ENCODE peak calls at places on chromosomes 6 and 20, in eight cellular contexts. R is Panc1; A is uterus; S is heart right ventricle; M is neural progenitor cell; I is spleen; X is psoas muscle; C is CD4-positive, alpha-beta T cell. O is an unnamed sample. For H3K9me3, the result is how much of the 10 kb centered on the place peaks cover.

GRCh38 chr6:75855047-75855446 is 106.0 kb downstream of the MYO6 start:
- DNase-seq in R (no peak), A (no peak), S (peak), M (peak), I (no peak), X (no peak), C (no peak), O (no peak)

GRCh38 chr6:43128926-43129325 is 42.1 kb upstream of the SRF start:
- DNase-seq in R (no peak), A (no peak), S (no peak), M (no peak), I (no peak), X (no peak), C (no peak), O (peak)

GRCh38 chr6:5999688-6000608 is 6.8 kb downstream of the NRN1 start:
- DNase-seq in R (no peak), A (no peak), S (peak), M (peak), I (peak), X (no peak), C (no peak), O (no peak)

GRCh38 chr6:167493961-167494697 is 169.2 kb downstream of the TTLL2 start:
- DNase-seq in R (no peak), A (peak), S (peak), M (no peak), I (no peak), X (peak), C (no peak), O (no peak)

GRCh38 chr6:148596886-148597455 is 149.9 kb upstream of the UST start:
- DNase-seq in R (no peak), A (no peak), S (no peak), M (no peak), I (no peak), X (no peak), C (no peak), O (no peak)

GRCh38 chr20:3768342-3769130 is 983 bp upstream of the ADISSP start:
- DNase-seq in R (peak), A (peak), S (peak), M (peak), I (peak), X (peak), C (peak), O (peak)

GRCh38 chr6:38775870-38776269 is 60.8 kb downstream of the DNAH8 start:
- DNase-seq in R (no peak), A (no peak), S (no peak), M (no peak), I (no peak), X (no peak), C (no peak), O (no peak)

GRCh38 chr6:28770732-28771131 is 153.1 kb downstream of the TRIM27 start:
- DNase-seq in R (no peak), A (no peak), S (no peak), M (no peak), I (no peak), X (no peak), C (no peak), O (no peak)

GRCh38 chr20:38825901-38826625 is 20.6 kb downstream of the PPP1R16B start:
- DNase-seq in R (no peak), A (no peak), S (no peak), M (peak), I (no peak), X (no peak), C (no peak), O (no peak)

GRCh38 chr6:101000334-101000733 is 119.2 kb upstream of the ASCC3 start:
- DNase-seq in R (no peak), A (no peak), S (no peak), M (no peak), I (no peak), X (no peak), C (no peak), O (no peak)

GRCh38 chr6:148431413-148431812 is 88.8 kb downstream of the SASH1 start:
- DNase-seq in R (no peak), A (no peak), S (no peak), M (no peak), I (no peak), X (no peak), C (no peak), O (peak)

GRCh38 chr6:42045538-42046460 is 4.5 kb upstream of the TAF8 start:
- DNase-seq in R (no peak), A (peak), S (peak), M (no peak), I (peak), X (peak), C (peak), O (peak)

GRCh38 chr6:111447051-111447450 is 36.0 kb downstream of the REV3L start:
- DNase-seq in R (no peak), A (no peak), S (no peak), M (no peak), I (no peak), X (no peak), C (no peak), O (no peak)

GRCh38 chr20:19453781-19454310 is 241.4 kb downstream of the SLC24A3 start:
- DNase-seq in R (no peak), A (peak), S (no peak), M (no peak), I (no peak), X (no peak), C (no peak), O (no peak)

GRCh38 chr6:111926731-111927302 is 53.6 kb upstream of the FYN start:
- DNase-seq in R (no peak), A (no peak), S (no peak), M (no peak), I (no peak), X (no peak), C (no peak), O (no peak)

GRCh38 chr20:14401479-14402138 is 64.2 kb upstream of the FLRT3 start:
- DNase-seq in R (no peak), A (no peak), S (no peak), M (peak), I (no peak), X (no peak), C (no peak), O (no peak)

GRCh38 chr20:40648505-40649072 is 40.4 kb downstream of the MAFB start:
- DNase-seq in R (no peak), A (no peak), S (no peak), M (no peak), I (no peak), X (no peak), C (no peak), O (no peak)

GRCh38 chr6:74578339-74578738 is 627.5 kb downstream of the COL12A1 start:
- DNase-seq in R (no peak), A (no peak), S (no peak), M (no peak), I (no peak), X (no peak), C (no peak), O (no peak)

GRCh38 chr6:9540534-9541126 is 874.2 kb downstream of the TFAP2A start:
- DNase-seq in R (no peak), A (no peak), S (no peak), M (peak), I (no peak), X (no peak), C (no peak), O (no peak)

GRCh38 chr6:150272976-150273315 is 95.9 kb upstream of the IYD start:
- DNase-seq in R (no peak), A (no peak), S (no peak), M (no peak), I (no peak), X (no peak), C (no peak), O (no peak)

GRCh38 chr6:56570434-56571359 is 72.0 kb downstream of the DST start:
- DNase-seq in R (no peak), A (no peak), S (no peak), M (no peak), I (no peak), X (no peak), C (no peak), O (no peak)

GRCh38 chr6:89566930-89567634 is 71.5 kb downstream of the LYRM2 start:
- DNase-seq in R (no peak), A (no peak), S (no peak), M (peak), I (no peak), X (no peak), C (no peak), O (no peak)

GRCh38 chr6:72742274-72742673 is 120.4 kb downstream of the KCNQ5 start:
- DNase-seq in R (no peak), A (no peak), S (no peak), M (no peak), I (no peak), X (no peak), C (no peak), O (no peak)

GRCh38 chr6:51300510-51300909 is 481.8 kb downstream of the TFAP2B start:
- DNase-seq in R (no peak), A (no peak), S (no peak), M (no peak), I (no peak), X (no peak), C (no peak), O (no peak)

GRCh38 chr20:63013207-63013606 is 6.4 kb upstream of the BHLHE23 start:
- DNase-seq in R (no peak), A (no peak), S (no peak), M (no peak), I (no peak), X (no peak), C (no peak), O (no peak)

GRCh38 chr6:71334768-71335167 is 46.2 kb downstream of the OGFRL1 start:
- DNase-seq in R (no peak), A (no peak), S (no peak), M (no peak), I (no peak), X (no peak), C (no peak), O (no peak)

GRCh38 chr6:75206338-75207210 is 721 bp upstream of the COL12A1 start:
- DNase-seq in R (no peak), A (peak), S (no peak), M (peak), I (peak), X (no peak), C (no peak), O (peak)

GRCh38 chr20:45828589-45828988 is 1.5 kb upstream of the TNNC2 start:
- DNase-seq in R (no peak), A (peak), S (no peak), M (peak), I (peak), X (peak), C (no peak), O (no peak)

GRCh38 chr6:41257369-41258195 is 28.9 kb downstream of the TREM1 start:
- DNase-seq in R (no peak), A (peak), S (peak), M (no peak), I (no peak), X (no peak), C (no peak), O (no peak)

GRCh38 chr20:56360133-56360898 is 1.5 kb downstream of the FAM210B start:
- DNase-seq in R (no peak), A (no peak), S (no peak), M (no peak), I (no peak), X (no peak), C (no peak), O (no peak)

GRCh38 chr6:89145461-89145961 is 344 bp upstream of the PM20D2 start:
- DNase-seq in R (no peak), A (no peak), S (no peak), M (peak), I (no peak), X (no peak), C (peak), O (no peak)

GRCh38 chr20:33810885-33811762 is at the start of gene CHMP4B:
- DNase-seq in R (peak), A (peak), S (peak), M (peak), I (peak), X (peak), C (peak), O (peak)

GRCh38 chr20:63970714-63971431 is 1.1 kb upstream of the ZNF512B start:
- DNase-seq in R (no peak), A (no peak), S (no peak), M (no peak), I (no peak), X (no peak), C (no peak), O (no peak)

DNA sequence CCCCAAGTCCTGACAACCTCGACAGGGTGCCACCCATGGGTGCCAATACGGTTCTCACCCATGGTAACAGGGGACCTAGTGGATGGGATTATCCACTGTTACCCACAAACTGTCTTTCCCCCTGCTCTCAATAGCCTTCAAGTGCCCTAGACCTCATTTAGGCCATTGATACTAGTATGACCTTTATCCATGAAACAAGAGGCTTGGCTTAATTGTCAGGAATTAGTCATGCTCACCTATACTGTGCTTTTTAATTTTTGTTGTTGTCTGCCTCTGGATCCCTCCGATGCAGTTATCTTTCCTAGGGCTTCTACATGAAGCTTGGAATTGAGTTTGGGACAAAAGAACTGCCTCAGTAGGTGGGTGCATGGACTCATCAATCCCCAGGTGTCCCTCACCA is 11.8 kb upstream of the IL22RA2 start:
- DNase-seq in R (no peak), A (no peak), S (no peak), M (no peak), I (no peak), X (no peak), C (no peak), O (no peak)
- H3K9me3 ChIP-seq in R (under half), A (under half), S (under half), M (half or more), I (half or more), X (under half), C (half or more), O (under half)

GRCh38 chr6:118645395-118645794 is 6.0 kb downstream of the CEP85L start:
- DNase-seq in R (no peak), A (no peak), S (no peak), M (no peak), I (no peak), X (peak), C (no peak), O (no peak)
- TF ChIP-seq CTCF in R (no peak), A (no peak), S (no peak), M (no peak), I (no peak), X (no peak), C (no peak), O (no peak)

DNA sequence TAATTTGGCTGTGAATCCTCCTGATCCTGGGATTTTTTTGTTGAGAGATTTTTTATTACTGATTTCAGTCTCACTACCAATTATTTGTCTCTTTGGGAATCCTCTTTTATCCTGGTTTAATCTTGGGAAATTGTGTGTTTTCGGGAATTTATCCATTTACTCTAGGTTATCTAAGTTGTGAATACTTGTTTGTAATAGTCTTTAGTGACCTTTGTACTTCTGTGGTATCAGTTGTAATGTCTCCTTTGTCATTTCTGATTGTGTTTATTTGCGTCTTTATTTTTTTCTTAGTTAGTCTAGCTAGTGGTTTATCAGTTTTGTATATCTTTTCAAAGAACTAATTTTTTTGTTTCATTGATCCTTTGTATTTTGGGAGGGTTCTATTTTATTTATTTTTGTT is 27.3 kb upstream of the ZNF337 start:
- DNase-seq in R (no peak), A (no peak), S (no peak), M (no peak), I (no peak), X (no peak), C (no peak), O (no peak)
- H3K9me3 ChIP-seq in R (under half), A (under half), S (under half), M (under half), I (half or more), X (under half), C (under half), O (under half)

DNA sequence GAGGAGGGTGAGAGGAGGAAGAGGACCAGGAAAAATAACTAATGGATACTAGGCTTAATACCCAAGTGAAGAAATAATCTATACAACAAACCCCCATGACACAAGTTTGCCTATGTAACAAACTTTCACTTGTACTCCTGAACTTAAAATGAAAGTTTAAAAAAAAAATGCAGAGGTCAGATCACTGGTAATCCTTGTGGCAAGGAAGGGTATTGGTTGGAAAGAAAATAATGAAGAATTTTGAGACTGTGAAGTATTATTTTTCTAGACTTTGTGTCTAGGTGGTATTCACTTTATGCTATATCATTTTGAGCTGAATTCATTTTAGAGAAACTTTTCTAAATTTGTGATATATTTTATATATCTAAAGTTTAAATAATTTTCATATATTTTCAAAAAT is 547.5 kb downstream of the MMUT start:
- DNase-seq in R (no peak), A (no peak), S (no peak), M (no peak), I (no peak), X (no peak), C (no peak), O (no peak)
- TF ChIP-seq CTCF in R (no peak), A (no peak), S (no peak), M (peak), I (no peak), X (no peak), C (no peak), O (no peak)

GRCh38 chr6:137211910-137212309 is 7.3 kb downstream of the IFNGR1 start:
- DNase-seq in R (no peak), A (no peak), S (no peak), M (no peak), I (no peak), X (no peak), C (no peak), O (no peak)
- H3K9me3 ChIP-seq in R (under half), A (under half), S (under half), M (under half), I (under half), X (under half), C (under half), O (under half)

DNA sequence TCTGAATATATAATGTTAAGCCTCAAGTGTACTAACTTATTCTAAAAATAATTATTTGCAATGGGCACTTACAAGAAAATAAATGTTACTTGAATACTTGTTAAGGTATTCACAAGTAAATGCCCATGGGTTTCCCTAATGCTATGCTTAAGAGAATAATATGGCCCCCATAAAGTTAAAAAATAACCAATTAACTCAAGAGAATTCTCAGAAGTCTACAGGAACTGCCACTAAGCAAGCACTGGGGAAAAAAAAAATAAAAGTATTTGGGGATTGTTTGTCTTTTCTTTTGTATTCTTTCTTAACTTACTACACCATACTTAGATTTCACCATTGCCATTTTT is 44.8 kb downstream of the DCDC2 start:
- DNase-seq in R (no peak), A (no peak), S (no peak), M (no peak), I (no peak), X (no peak), C (no peak), O (no peak)
- TF ChIP-seq CTCF in R (no peak), A (no peak), S (no peak), M (no peak), I (no peak), X (no peak), C (no peak), O (no peak)

GRCh38 chr20:59697082-59697481 is 92.7 kb downstream of the PHACTR3 start:
- DNase-seq in R (no peak), A (no peak), S (no peak), M (no peak), I (no peak), X (no peak), C (no peak), O (no peak)

GRCh38 chr20:59698598-59698997 is 94.3 kb downstream of the PHACTR3 start:
- DNase-seq in R (no peak), A (no peak), S (no peak), M (no peak), I (no peak), X (no peak), C (no peak), O (no peak)

GRCh38 chr20:59703046-59703445 is 98.7 kb downstream of the PHACTR3 start:
- DNase-seq in R (no peak), A (no peak), S (no peak), M (no peak), I (no peak), X (no peak), C (no peak), O (no peak)

GRCh38 chr20:59705651-59706101 is 101.3 kb downstream of the PHACTR3 start:
- DNase-seq in R (no peak), A (no peak), S (no peak), M (no peak), I (no peak), X (no peak), C (no peak), O (no peak)

GRCh38 chr20:59701236-59701635 is 96.9 kb downstream of the PHACTR3 start:
- DNase-seq in R (no peak), A (no peak), S (no peak), M (no peak), I (no peak), X (no peak), C (no peak), O (no peak)
- H3K9me3 ChIP-seq in R (under half), A (under half), S (under half), M (under half), I (under half), X (under half), C (under half), O (under half)

GRCh38 chr6:107362271-107362604 is 97.1 kb downstream of the PDSS2 start:
- DNase-seq in R (no peak), A (no peak), S (no peak), M (no peak), I (no peak), X (no peak), C (no peak), O (no peak)
- TF ChIP-seq CTCF in R (no peak), A (no peak), S (no peak), M (no peak), I (no peak), X (no peak), C (no peak), O (no peak)

DNA sequence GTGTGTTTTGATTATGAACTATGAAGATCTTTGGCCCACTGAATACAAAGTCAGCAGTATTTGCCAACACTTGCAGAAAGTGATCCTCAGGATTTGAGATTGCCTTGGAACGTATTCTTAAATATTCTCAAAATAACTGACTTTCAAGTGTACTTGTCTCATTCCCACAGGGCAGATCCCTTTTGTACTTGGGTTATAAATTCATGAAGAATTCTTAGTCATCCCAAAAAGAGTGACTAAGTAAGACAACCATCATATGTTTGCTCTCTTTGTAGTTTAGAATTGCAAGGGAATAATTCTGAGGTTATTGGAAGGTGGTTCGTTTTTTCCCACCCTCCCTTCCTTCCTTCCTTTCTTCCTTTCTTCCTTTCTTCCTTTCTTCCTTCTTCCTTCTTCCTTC is 677.9 kb downstream of the DOK5 start:
- DNase-seq in R (no peak), A (no peak), S (no peak), M (no peak), I (no peak), X (no peak), C (no peak), O (no peak)
- H3K9me3 ChIP-seq in R (under half), A (under half), S (under half), M (under half), I (under half), X (under half), C (under half), O (under half)

O was measured in kidney.